ENCODE peak calls at places on chromosome 7, in six cellular contexts. K, S, L, Q, M and V are unnamed samples.

GRCh38 chr7:93851536-93851935 is 39.0 kb downstream of the TFPI2 start:
- DNase-seq in K (no peak), S (no peak), L (no peak), M (peak; percentile 28), Q (no peak), V (no peak)

GRCh38 chr7:1986366-1987083 is 246.2 kb downstream of the MAD1L1 start:
- DNase-seq in S (no peak), Q (no peak), M (no peak), L (no peak), K (no peak), V (no peak)

GRCh38 chr7:47153076-47153475 is 428.8 kb downstream of the TNS3 start:
- DNase-seq in K (peak; percentile 75), L (no peak), S (peak; percentile 32), M (peak; percentile 79), Q (peak; percentile 62), V (no peak)

GRCh38 chr7:7672545-7673239 is 32.1 kb downstream of the UMAD1 start:
- DNase-seq in Q (no peak), L (no peak), K (no peak), M (no peak), S (no peak), V (no peak)

GRCh38 chr7:80643336-80643925 is 5.0 kb downstream of the CD36 start:
- DNase-seq in S (no peak), L (no peak), Q (no peak), M (no peak), K (no peak), V (no peak)

GRCh38 chr7:7693881-7694280 is 24.5 kb downstream of the RPA3 start:
- DNase-seq in K (no peak), L (no peak), M (peak; percentile 66), Q (no peak), S (no peak), V (no peak)

GRCh38 chr7:39595102-39595620 is 28.2 kb upstream of the RALA start:
- DNase-seq in Q (peak; percentile 20), M (no peak), K (no peak), L (no peak), S (no peak), V (no peak)

GRCh38 chr7:25031432-25031831 is 51.5 kb upstream of the OSBPL3 start:
- DNase-seq in L (no peak), M (no peak), K (no peak), S (no peak), Q (no peak), V (no peak)

GRCh38 chr7:16204953-16205352 is 216.4 kb downstream of the CRPPA start:
- DNase-seq in S (peak; percentile 5), K (no peak), Q (no peak), M (no peak), L (no peak), V (no peak)

GRCh38 chr7:28272461-28272877 is 91.9 kb upstream of the JAZF1 start:
- DNase-seq in L (peak; percentile 55), M (no peak), S (peak; percentile 89), Q (peak; percentile 42), K (peak; percentile 47), V (peak; percentile 28)

GRCh38 chr7:5063698-5064097 is 18.0 kb downstream of the RBAK start:
- DNase-seq in L (no peak), M (no peak), S (no peak), K (no peak), Q (no peak), V (no peak)

GRCh38 chr7:68488366-68489060 is 1109.8 kb upstream of the AUTS2 start:
- DNase-seq in S (peak; percentile 74), L (no peak), M (no peak), Q (no peak), K (no peak), V (no peak)

GRCh38 chr7:98222533-98223195 is 11.4 kb downstream of the BHLHA15 start:
- DNase-seq in M (no peak), K (no peak), S (no peak), Q (no peak), L (no peak), V (no peak)

GRCh38 chr7:158477866-158478265 is 109.8 kb downstream of the PTPRN2 start:
- DNase-seq in K (no peak), Q (no peak), L (no peak), S (no peak), M (no peak), V (no peak)

GRCh38 chr7:152411389-152411788 is 24.4 kb downstream of the KMT2C start:
- DNase-seq in S (no peak), M (no peak), L (no peak), Q (no peak), K (no peak), V (no peak)

GRCh38 chr7:45203947-45204445 is 46.4 kb downstream of the RAMP3 start:
- DNase-seq in M (no peak), L (no peak), Q (no peak), K (no peak), S (no peak), V (no peak)

GRCh38 chr7:151409555-151410404 is at the start of gene WDR86:
- DNase-seq in K (no peak), L (peak; percentile 71), M (no peak), Q (no peak), S (no peak), V (no peak)

GRCh38 chr7:118280319-118281012 is 56.0 kb downstream of the ANKRD7 start:
- DNase-seq in K (peak; percentile 74), Q (no peak), M (no peak), S (peak; percentile 38), L (no peak), V (no peak)

GRCh38 chr7:41188163-41189130 is 514.4 kb downstream of the INHBA start:
- DNase-seq in S (no peak), K (no peak), Q (no peak), L (no peak), M (peak; percentile 68), V (no peak)

GRCh38 chr7:51265066-51265907 is 51.3 kb downstream of the COBL start:
- DNase-seq in S (no peak), K (no peak), M (no peak), Q (no peak), L (no peak), V (no peak)

GRCh38 chr7:156935250-156935649 is 14.3 kb upstream of the NOM1 start:
- DNase-seq in L (no peak), S (no peak), M (no peak), Q (no peak), K (no peak), V (no peak)

GRCh38 chr7:105811189-105811847 is 65.1 kb downstream of the ATXN7L1 start:
- DNase-seq in S (no peak), K (no peak), M (no peak), L (no peak), Q (no peak), V (no peak)

GRCh38 chr7:77199008-77199966 is at the start of gene FGL2:
- DNase-seq in K (peak; percentile 79), Q (peak; percentile 69), S (no peak), M (no peak), L (peak; percentile 7), V (peak; percentile 42)

GRCh38 chr7:19392246-19392645 is 247.0 kb upstream of the FERD3L start:
- DNase-seq in K (no peak), M (peak; percentile 79), Q (no peak), L (no peak), S (no peak), V (no peak)

GRCh38 chr7:44615149-44615611 is 8.8 kb downstream of the OGDH start:
- DNase-seq in M (peak; percentile 40), K (no peak), Q (peak; percentile 53), L (no peak), S (no peak), V (peak; percentile 40)

GRCh38 chr7:91609525-91609924 is 271.0 kb downstream of the MTERF1 start:
- DNase-seq in Q (no peak), M (no peak), K (no peak), S (no peak), L (no peak), V (no peak)

GRCh38 chr7:135114622-135115021 is 33.2 kb upstream of the TMEM140 start:
- DNase-seq in L (no peak), S (no peak), Q (no peak), M (no peak), K (no peak), V (no peak)

GRCh38 chr7:138981332-138982203 is at the start of gene KIAA1549:
- DNase-seq in M (peak; percentile 59), S (no peak), Q (peak; percentile 45), L (peak; percentile 80), K (peak; percentile 77), V (peak; percentile 77)

GRCh38 chr7:23712368-23713284 is 2.6 kb downstream of the STK31 start:
- DNase-seq in Q (no peak), S (peak; percentile 29), L (no peak), M (peak; percentile 53), K (peak; percentile 57), V (no peak)

GRCh38 chr7:75756340-75757297 is 15.4 kb downstream of the CCL26 start:
- DNase-seq in L (peak; percentile 37), S (no peak), Q (peak; percentile 17), M (no peak), K (peak; percentile 15), V (peak; percentile 42)

GRCh38 chr7:128867241-128867640 is 4.6 kb downstream of the ATP6V1F start:
- DNase-seq in K (no peak), S (no peak), L (no peak), Q (no peak), M (no peak), V (no peak)

GRCh38 chr7:38825721-38826440 is 83.1 kb downstream of the VPS41 start:
- DNase-seq in K (no peak), Q (peak; percentile 5), L (no peak), S (no peak), M (no peak), V (no peak)

GRCh38 chr7:71229699-71230098 is 97.8 kb downstream of the GALNT17 start:
- DNase-seq in K (no peak), S (no peak), L (no peak), Q (no peak), M (no peak), V (no peak)

GRCh38 chr7:12569673-12570072 is 847 bp upstream of the SCIN start:
- DNase-seq in Q (no peak), M (no peak), K (peak; percentile 43), L (no peak), S (no peak), V (no peak)

GRCh38 chr7:135558337-135558767 is 635 bp downstream of the NUP205 start:
- DNase-seq in K (peak; percentile 82), S (peak; percentile 68), Q (peak; percentile 41), L (peak; percentile 45), M (peak; percentile 63), V (peak; percentile 36)

GRCh38 chr7:157037635-157038034 is 27.2 kb upstream of the MNX1 start:
- DNase-seq in K (no peak), Q (no peak), M (no peak), L (no peak), S (no peak), V (no peak)

GRCh38 chr7:155119801-155120382 is 49.8 kb downstream of the HTR5A start:
- DNase-seq in M (peak; percentile 26), Q (no peak), L (no peak), K (no peak), S (no peak), V (no peak)

GRCh38 chr7:32496052-32496813 is 944 bp downstream of the AVL9 start:
- DNase-seq in M (peak; percentile 50), S (no peak), K (peak; percentile 53), Q (no peak), L (peak; percentile 8), V (no peak)